ENCODE peak calls at places on chromosome 11, in eight cellular contexts. Y is GM12891; G is stimulated activated naive CD4-positive, alpha-beta T cell; R is stimulated activated CD4-positive, alpha-beta T cell treated with anti-CD3 and anti-CD28 coated beads, Interleukin-12 subunit alpha, Interleukin-12 subunit beta, amount 100 ng/mL, for 48 hours; L is activated CD8-positive, alpha-beta memory T cell treated with anti-CD3 and anti-CD28 coated beads for 4 hours; U is foreskin melanocyte; N is BE2C; Z is NCI-H1048. O is an unnamed sample.

GRCh38 chr11:106070606-106071005 is 6.5 kb downstream of the KBTBD3 start:
- DNase-seq in R (no peak), U (no peak), G (no peak), Z (no peak), N (no peak), Y (no peak), L (no peak), O (no peak)

GRCh38 chr11:557328-558132 is 3.0 kb downstream of the LMNTD2 start:
- DNase-seq in N (no peak), U (no peak), G (no peak), Y (no peak), L (no peak), R (no peak), Z (no peak), O (no peak)

GRCh38 chr11:112012877-112013276 is 12.3 kb upstream of the DLAT start:
- DNase-seq in U (no peak), Z (no peak), N (no peak), G (no peak), L (no peak), R (no peak), Y (no peak), O (no peak)

GRCh38 chr11:128695539-128696221 is 1.8 kb downstream of the FLI1 start:
- DNase-seq in L (no peak), R (no peak), U (no peak), G (no peak), N (no peak), Z (no peak), Y (no peak), O (no peak)

GRCh38 chr11:3674189-3674588 is 3.0 kb upstream of the CHRNA10 start:
- DNase-seq in U (no peak), Z (no peak), R (no peak), L (no peak), N (no peak), Y (no peak), G (no peak), O (peak)

GRCh38 chr11:68363771-68364170 is 51.4 kb downstream of the LRP5 start:
- DNase-seq in U (no peak), R (no peak), Y (no peak), Z (no peak), N (no peak), G (no peak), L (no peak), O (no peak)

GRCh38 chr11:5367461-5368074 is 16.0 kb upstream of the OR51M1 start:
- DNase-seq in Z (no peak), R (no peak), U (no peak), N (no peak), Y (no peak), L (no peak), G (no peak), O (no peak)

GRCh38 chr11:64776875-64777274 is 1.5 kb downstream of the SF1 start:
- DNase-seq in L (no peak), R (no peak), Z (no peak), N (no peak), U (no peak), G (no peak), Y (no peak), O (no peak)

GRCh38 chr11:131668867-131669780 is 298.7 kb downstream of the NTM start:
- DNase-seq in Y (peak), U (no peak), R (peak), N (peak), Z (peak), G (no peak), L (no peak), O (no peak)

GRCh38 chr11:66337103-66337899 is 1.1 kb upstream of the RIN1 start:
- DNase-seq in U (no peak), Z (no peak), N (no peak), Y (no peak), L (no peak), G (no peak), R (no peak), O (no peak)

GRCh38 chr11:57638005-57638760 is 11.5 kb downstream of the YPEL4 start:
- DNase-seq in Z (peak), Y (no peak), R (no peak), U (peak), G (no peak), L (no peak), N (peak), O (no peak)

GRCh38 chr11:6531267-6531752 is 34.2 kb downstream of the DNHD1 start:
- DNase-seq in Z (no peak), G (no peak), L (no peak), R (no peak), Y (no peak), U (peak), N (peak), O (peak)

GRCh38 chr11:69837791-69838190 is 18.6 kb upstream of the FGF3 start:
- DNase-seq in Z (no peak), R (no peak), N (no peak), L (no peak), G (no peak), Y (no peak), U (no peak), O (no peak)

GRCh38 chr11:98600103-98600502 is 420.6 kb upstream of the CNTN5 start:
- DNase-seq in Z (no peak), N (no peak), L (no peak), Y (no peak), G (no peak), R (no peak), U (no peak), O (no peak)

GRCh38 chr11:6606471-6607189 is 3.1 kb downstream of the ILK start:
- DNase-seq in Y (no peak), R (peak), N (peak), Z (no peak), L (no peak), U (peak), G (no peak), O (peak)

GRCh38 chr11:8248786-8249185 is 14.9 kb downstream of the LMO1 start:
- DNase-seq in L (no peak), Z (no peak), Y (no peak), R (no peak), N (no peak), U (no peak), G (no peak), O (no peak)

GRCh38 chr11:128544625-128545024 is 42.7 kb downstream of the ETS1 start:
- DNase-seq in G (no peak), Z (no peak), N (no peak), Y (no peak), R (no peak), U (peak), L (no peak), O (no peak)

GRCh38 chr11:31809857-31810778 is 1.0 kb downstream of the PAX6 start:
- DNase-seq in G (no peak), N (peak), L (no peak), Y (no peak), R (no peak), U (no peak), Z (no peak), O (no peak)

GRCh38 chr11:58133329-58134076 is 8.2 kb upstream of the OR9I1 start:
- DNase-seq in N (no peak), R (no peak), Z (no peak), L (no peak), G (no peak), U (no peak), Y (no peak), O (no peak)

GRCh38 chr11:69721745-69722144 is 17.9 kb upstream of the FGF19 start:
- DNase-seq in Y (no peak), L (no peak), U (no peak), G (no peak), Z (no peak), R (no peak), N (no peak), O (no peak)

GRCh38 chr11:125496465-125496817 is 376 bp upstream of the FEZ1 start:
- DNase-seq in Z (no peak), G (no peak), N (no peak), L (no peak), U (no peak), Y (no peak), R (no peak), O (no peak)

GRCh38 chr11:20541503-20541902 is 57.9 kb upstream of the SLC6A5 start:
- DNase-seq in Z (no peak), L (no peak), N (peak), G (no peak), Y (no peak), R (no peak), U (no peak), O (no peak)

GRCh38 chr11:34501962-34502361 is 11.6 kb downstream of the ELF5 start:
- DNase-seq in G (no peak), Z (no peak), N (no peak), U (no peak), L (no peak), R (no peak), Y (no peak), O (no peak)

GRCh38 chr11:61057615-61058014 is 44.7 kb upstream of the CD5 start:
- DNase-seq in R (no peak), U (no peak), Z (no peak), G (no peak), Y (no peak), L (no peak), N (no peak), O (no peak)

GRCh38 chr11:74791333-74792100 is 42.9 kb downstream of the RNF169 start:
- DNase-seq in N (no peak), R (no peak), G (no peak), Y (no peak), Z (no peak), U (no peak), L (no peak), O (no peak)

GRCh38 chr11:12496181-12497025 is 119.0 kb downstream of the PARVA start:
- DNase-seq in N (no peak), Z (no peak), U (no peak), R (no peak), Y (no peak), G (no peak), L (no peak), O (no peak)

GRCh38 chr11:74731301-74732094 is at the start of gene CHRDL2:
- DNase-seq in G (no peak), N (peak), Y (no peak), L (no peak), R (no peak), U (no peak), Z (no peak), O (no peak)

GRCh38 chr11:72712168-72712721 is 38.0 kb upstream of the PDE2A start:
- DNase-seq in G (no peak), Y (no peak), Z (no peak), L (no peak), R (no peak), U (no peak), N (no peak), O (no peak)

GRCh38 chr11:126212089-126212660 is 593 bp downstream of the FAM118B start:
- DNase-seq in Z (no peak), U (no peak), Y (no peak), G (no peak), N (no peak), R (no peak), L (no peak), O (no peak)

GRCh38 chr11:123580557-123581275 is 73.7 kb downstream of the SCN3B start:
- DNase-seq in G (peak), Y (peak), U (peak), R (peak), L (peak), Z (peak), N (peak), O (peak)

GRCh38 chr11:9861860-9862725 is 198.2 kb downstream of the SWAP70 start:
- DNase-seq in U (peak), N (peak), Y (peak), R (no peak), Z (no peak), L (no peak), G (no peak), O (peak)

GRCh38 chr11:58574851-58575250 is 805 bp downstream of the LPXN start:
- DNase-seq in R (no peak), U (no peak), G (no peak), L (no peak), Z (no peak), N (no peak), Y (no peak), O (no peak)

GRCh38 chr11:88164320-88164719 is 10.9 kb downstream of the RAB38 start:
- DNase-seq in L (no peak), Z (no peak), N (no peak), Y (no peak), U (no peak), R (no peak), G (no peak), O (no peak)

GRCh38 chr11:65536412-65537295 is 11.8 kb downstream of the SCYL1 start:
- DNase-seq in Z (no peak), U (no peak), R (no peak), Y (no peak), G (no peak), L (no peak), N (no peak), O (no peak)

GRCh38 chr11:131079036-131079435 is 162.8 kb upstream of the SNX19 start:
- DNase-seq in R (no peak), Z (no peak), U (no peak), N (no peak), Y (no peak), G (no peak), L (no peak), O (no peak)

GRCh38 chr11:62081378-62082291 is 42.2 kb upstream of the INCENP start:
- DNase-seq in N (peak), L (peak), U (no peak), R (peak), G (peak), Y (peak), Z (no peak), O (peak)

GRCh38 chr11:3095712-3096361 is 38.6 kb upstream of the CARS1 start:
- DNase-seq in R (no peak), G (no peak), U (peak), Y (no peak), Z (no peak), N (no peak), L (no peak), O (peak)

O was measured in Panc1.